ENCODE peak calls at places on chromosomes 1 and 21, in ten cellular contexts. S is stimulated activated CD4-positive, alpha-beta T cell treated with anti-CD3 and anti-CD28 coated beads, Interleukin-12 subunit alpha, Interleukin-12 subunit beta, amount 100 ng/mL, for 4 hours; V is HEK293T; Y is B cell; K is A172; Z is left cardiac atrium; D is endothelial cell; I is kidney tubule cell; J is choroid plexus epithelial cell; R is GM23338. T is an unnamed sample.

GRCh38 chr1:168187180-168187579 is 8.4 kb downstream of the TIPRL start:
- DNase-seq in S (no peak), V (no peak), Y (no peak), K (no peak), Z (no peak), D (no peak), I (no peak), J (no peak), R (no peak), T (no peak)

GRCh38 chr1:239091537-239091936 is 294.8 kb upstream of the CHRM3 start:
- DNase-seq in S (no peak), V (no peak), Y (no peak), K (no peak), Z (no peak), D (no peak), I (no peak), J (no peak), R (no peak), T (no peak)

GRCh38 chr1:30712583-30712982 is 10.8 kb downstream of the MATN1 start:
- DNase-seq in S (no peak), V (no peak), Y (no peak), K (no peak), Z (no peak), D (no peak), I (no peak), J (no peak), R (no peak), T (no peak)

GRCh38 chr1:1208713-1209433 is 2.5 kb upstream of the TNFRSF18 start:
- DNase-seq in S (no peak), V (no peak), Y (peak), K (no peak), Z (peak), D (peak), I (no peak), J (peak), R (peak), T (peak)

GRCh38 chr1:84975035-84975434 is 21.9 kb downstream of the MCOLN2 start:
- DNase-seq in S (no peak), V (no peak), Y (no peak), K (no peak), Z (no peak), D (no peak), I (no peak), J (no peak), R (no peak), T (no peak)

GRCh38 chr1:43358746-43359693 is at the start of gene CDC20:
- DNase-seq in S (peak), V (peak), Y (peak), K (peak), Z (peak), D (peak), I (peak), J (peak), R (peak), T (peak)

GRCh38 chr21:17554619-17555472 is 42.0 kb downstream of the CXADR start:
- DNase-seq in S (no peak), V (peak), Y (no peak), K (peak), Z (no peak), D (peak), I (peak), J (no peak), R (peak), T (no peak)

GRCh38 chr1:45334308-45335245 is 5.4 kb upstream of the TOE1 start:
- DNase-seq in S (no peak), V (no peak), Y (no peak), K (no peak), Z (peak), D (no peak), I (no peak), J (peak), R (peak), T (peak)

GRCh38 chr1:61569212-61569621 is 155.7 kb downstream of the TM2D1 start:
- DNase-seq in S (no peak), V (peak), Y (no peak), K (no peak), Z (no peak), D (no peak), I (no peak), J (no peak), R (no peak), T (no peak)

GRCh38 chr1:119773711-119774241 is 5.1 kb upstream of the HMGCS2 start:
- DNase-seq in S (no peak), V (no peak), Y (no peak), K (peak), Z (no peak), D (no peak), I (peak), J (peak), R (peak), T (no peak)

GRCh38 chr1:34885405-34886247 is 26.1 kb upstream of the SMIM12 start:
- DNase-seq in S (peak), V (no peak), Y (peak), K (no peak), Z (peak), D (peak), I (no peak), J (peak), R (peak), T (peak)

GRCh38 chr1:163844393-163844948 is 522.7 kb downstream of the NUF2 start:
- DNase-seq in S (no peak), V (no peak), Y (no peak), K (peak), Z (no peak), D (no peak), I (no peak), J (no peak), R (no peak), T (no peak)

GRCh38 chr1:92329356-92330129 is 30.7 kb downstream of the RPAP2 start:
- DNase-seq in S (no peak), V (no peak), Y (no peak), K (peak), Z (no peak), D (no peak), I (peak), J (peak), R (no peak), T (no peak)

T was measured in activated naive CD8-positive, alpha-beta T cell treated with anti-CD3 and anti-CD28 coated beads, Interleukin-2, amount 10 ng/mL, durations not matched to agents 7 days and 5 days.